ENCODE peak calls at places on chromosomes 12 and 14, in four cellular contexts. Q, B, I and X are unnamed samples.

GRCh38 chr14:44215660-44216059 is 291.4 kb downstream of the FSCB start:
- DNase-seq in Q (no peak), B (no peak), I (no peak), X (no peak)

GRCh38 chr12:69026341-69026740 is 93.4 kb upstream of the CPM start:
- DNase-seq in Q (no peak), B (no peak), I (no peak), X (no peak)

GRCh38 chr12:69851976-69852375 is 26.9 kb downstream of the MYRFL start:
- DNase-seq in Q (no peak), B (no peak), I (no peak), X (no peak)

GRCh38 chr12:31874961-31875608 is 84.1 kb upstream of the RESF1 start:
- DNase-seq in Q (peak), B (no peak), I (peak), X (peak)

GRCh38 chr12:69720748-69721147 is 17.9 kb upstream of the RAB3IP start:
- DNase-seq in Q (no peak), B (no peak), I (no peak), X (no peak)

GRCh38 chr14:94702629-94703028 is 67.3 kb downstream of the GSC start:
- DNase-seq in Q (no peak), B (no peak), I (no peak), X (no peak)

GRCh38 chr14:70052990-70053389 is 135.8 kb downstream of the SLC8A3 start:
- DNase-seq in Q (no peak), B (no peak), I (no peak), X (no peak)

GRCh38 chr14:58637040-58637390 is 747 bp upstream of the DACT1 start:
- DNase-seq in Q (peak), B (no peak), I (peak), X (no peak)

GRCh38 chr14:88479574-88479987 is 75.2 kb downstream of the PTPN21 start:
- DNase-seq in Q (no peak), B (peak), I (no peak), X (no peak)

GRCh38 chr12:97308576-97309198 is 153.9 kb upstream of the RMST start:
- DNase-seq in Q (no peak), B (no peak), I (no peak), X (no peak)

GRCh38 chr14:63383776-63384367 is 65.1 kb upstream of the GPHB5 start:
- DNase-seq in Q (no peak), B (no peak), I (no peak), X (no peak)

GRCh38 chr12:56358836-56359532 is 923 bp downstream of the STAT2 start:
- DNase-seq in Q (no peak), B (no peak), I (no peak), X (no peak)

GRCh38 chr14:69887740-69888657 is 8.8 kb downstream of the SMOC1 start:
- DNase-seq in Q (no peak), B (no peak), I (no peak), X (no peak)

GRCh38 chr12:2339022-2339431 is 286.2 kb downstream of the CACNA1C start:
- DNase-seq in Q (no peak), B (no peak), I (no peak), X (no peak)

GRCh38 chr14:52244328-52244727 is 23.2 kb upstream of the PTGDR start:
- DNase-seq in Q (no peak), B (no peak), I (no peak), X (no peak)

GRCh38 chr12:89839427-89839826 is 130.8 kb upstream of the ATP2B1 start:
- DNase-seq in Q (no peak), B (no peak), I (no peak), X (no peak)

GRCh38 chr12:10721654-10722501 is 1.2 kb downstream of the YBX3 start:
- DNase-seq in Q (peak), B (peak), I (peak), X (peak)

GRCh38 chr12:11920231-11920630 is 150.5 kb upstream of the BCL2L14 start:
- DNase-seq in Q (no peak), B (no peak), I (no peak), X (no peak)

GRCh38 chr14:75548544-75548943 is 26.3 kb downstream of the BATF start:
- DNase-seq in Q (peak), B (no peak), I (no peak), X (no peak)

GRCh38 chr14:103126088-103126872 is 3.0 kb downstream of the TNFAIP2 start:
- DNase-seq in Q (no peak), B (no peak), I (peak), X (no peak)

GRCh38 chr14:103994535-103995184 is 52.3 kb upstream of the RD3L start:
- DNase-seq in Q (no peak), B (no peak), I (no peak), X (no peak)

GRCh38 chr14:55123101-55123500 is 6.0 kb upstream of the LGALS3 start:
- DNase-seq in Q (no peak), B (no peak), I (no peak), X (no peak)

GRCh38 chr14:89641495-89642162 is 224.6 kb upstream of the FOXN3 start:
- DNase-seq in Q (no peak), B (no peak), I (no peak), X (no peak)

GRCh38 chr12:75910452-75910722 is 121.2 kb downstream of the PHLDA1 start:
- DNase-seq in Q (no peak), B (no peak), I (no peak), X (no peak)

GRCh38 chr12:9064815-9065606 is 50.7 kb downstream of the A2M start:
- DNase-seq in Q (peak), B (peak), I (peak), X (no peak)

GRCh38 chr14:55705651-55706340 is 125.8 kb downstream of the KTN1 start:
- DNase-seq in Q (no peak), B (no peak), I (no peak), X (no peak)

GRCh38 chr12:107057071-107057834 is 36.1 kb downstream of the CRY1 start:
- DNase-seq in Q (no peak), B (no peak), I (no peak), X (no peak)

GRCh38 chr14:72173038-72173720 is 240.9 kb downstream of the RGS6 start:
- DNase-seq in Q (no peak), B (no peak), I (no peak), X (no peak)

GRCh38 chr12:124915249-124916236 is 1.1 kb upstream of the UBC start:
- DNase-seq in Q (peak), B (no peak), I (peak), X (peak)

GRCh38 chr12:123938679-123939480 is 33.8 kb downstream of the CCDC92 start:
- DNase-seq in Q (no peak), B (no peak), I (no peak), X (no peak)

GRCh38 chr12:27064397-27065342 is 17.7 kb downstream of the C12orf71 start:
- DNase-seq in Q (no peak), B (no peak), I (no peak), X (no peak)

GRCh38 chr12:116194935-116195431 is 82.5 kb downstream of the MED13L start:
- DNase-seq in Q (no peak), B (no peak), I (no peak), X (no peak)

GRCh38 chr14:74504874-74505617 is 11.5 kb downstream of the ISCA2 start:
- DNase-seq in Q (peak), B (no peak), I (no peak), X (no peak)

GRCh38 chr12:131775124-131775903 is 52.9 kb upstream of the MMP17 start:
- DNase-seq in Q (no peak), B (no peak), I (no peak), X (no peak)

GRCh38 chr14:99481745-99482099 is 513 bp downstream of the CCNK start:
- DNase-seq in Q (peak), B (no peak), I (no peak), X (no peak)

GRCh38 chr12:66516133-66516532 is 162.7 kb downstream of the GRIP1 start:
- DNase-seq in Q (no peak), B (no peak), I (no peak), X (no peak)

GRCh38 chr12:57603758-57604453 is 718 bp upstream of the DTX3 start:
- DNase-seq in Q (peak), B (no peak), I (peak), X (no peak)

GRCh38 chr14:102088012-102088792 is 1.4 kb upstream of the HSP90AA1 start:
- DNase-seq in Q (peak), B (no peak), I (peak), X (peak)

GRCh38 chr12:59113831-59114273 is 193.5 kb upstream of the LRIG3 start:
- DNase-seq in Q (peak), B (peak), I (peak), X (peak)

GRCh38 chr12:5273709-5274108 is 158.2 kb upstream of the NTF3 start:
- DNase-seq in Q (no peak), B (no peak), I (no peak), X (no peak)

DNA sequence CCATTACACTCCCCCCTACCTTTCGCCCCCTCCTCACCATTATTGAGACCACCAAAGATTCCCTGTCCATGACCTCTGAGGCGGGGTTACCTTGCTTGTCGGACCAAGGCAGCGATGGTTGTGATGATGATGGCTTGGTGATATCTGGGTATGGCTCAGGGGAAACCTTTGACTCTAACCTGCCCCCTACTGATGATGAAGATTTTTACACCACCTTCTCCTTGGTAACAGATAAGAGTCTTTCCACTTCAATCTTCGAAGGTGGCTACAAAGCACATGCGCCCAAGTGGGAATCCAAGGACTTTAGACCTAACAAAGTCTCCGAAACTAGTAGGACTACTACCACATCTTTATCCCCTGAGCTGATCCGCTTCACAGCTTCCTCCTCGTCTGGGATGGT is 350.2 kb downstream of the DIO2 start:
- DNase-seq in Q (no peak), B (no peak), I (no peak), X (no peak)
- TF ChIP-seq CTCF in Q (no peak), B (no peak), I (no peak), X (no peak)

DNA sequence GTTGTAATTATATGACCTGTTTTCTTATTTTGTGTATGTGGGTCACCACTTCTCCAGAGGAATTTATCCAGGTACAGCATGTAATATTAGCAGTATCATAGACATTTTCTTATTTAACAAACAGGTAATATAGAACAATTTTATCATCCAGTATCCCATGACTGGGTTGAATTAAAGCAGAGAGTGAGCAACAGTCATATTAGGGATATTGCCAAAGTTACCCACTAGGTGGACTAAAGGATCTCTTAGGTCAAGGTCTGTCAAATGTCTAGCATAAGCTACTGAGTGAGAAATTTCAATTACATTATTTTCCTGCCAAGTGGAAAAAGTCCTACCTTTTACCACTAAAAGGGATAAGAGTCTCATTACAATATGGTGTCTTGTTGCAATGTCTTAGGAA is 62.1 kb upstream of the TRIM9 start:
- DNase-seq in Q (no peak), B (no peak), I (no peak), X (no peak)
- TF ChIP-seq CTCF in Q (peak), B (no peak), I (no peak), X (no peak)

GRCh38 chr14:91306547-91306946 is 62.0 kb upstream of the GPR68 start:
- DNase-seq in Q (no peak), B (no peak), I (no peak), X (no peak)
- TF ChIP-seq CTCF in Q (no peak), B (no peak), I (no peak), X (no peak)

GRCh38 chr14:87066221-87066817 is 926.7 kb downstream of the GALC start:
- DNase-seq in Q (no peak), B (no peak), I (no peak), X (no peak)
- TF ChIP-seq CTCF in Q (no peak), B (no peak), I (no peak), X (no peak)

DNA sequence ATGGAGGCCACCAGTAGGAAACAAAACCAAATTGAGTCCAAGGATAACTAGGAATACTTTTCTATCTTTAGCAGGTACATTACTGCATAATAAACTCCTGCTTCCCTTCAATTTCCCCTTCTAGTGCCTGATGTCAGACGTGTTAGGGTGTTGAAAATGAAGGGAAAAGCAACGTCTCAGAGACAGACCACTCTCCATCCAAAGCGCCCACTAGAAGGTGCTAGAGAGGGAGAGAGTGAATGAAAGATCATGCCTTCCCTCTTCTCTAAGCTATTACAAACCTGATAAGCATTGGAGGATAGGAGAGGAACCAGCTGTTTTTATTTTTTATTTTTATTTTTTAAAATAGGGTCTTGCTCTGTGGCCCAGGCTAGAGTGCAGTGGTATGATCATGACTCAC is 64.1 kb downstream of the ZNF641 start:
- DNase-seq in Q (no peak), B (no peak), I (no peak), X (no peak)
- TF ChIP-seq CTCF in Q (peak), B (peak), I (peak), X (peak)

DNA sequence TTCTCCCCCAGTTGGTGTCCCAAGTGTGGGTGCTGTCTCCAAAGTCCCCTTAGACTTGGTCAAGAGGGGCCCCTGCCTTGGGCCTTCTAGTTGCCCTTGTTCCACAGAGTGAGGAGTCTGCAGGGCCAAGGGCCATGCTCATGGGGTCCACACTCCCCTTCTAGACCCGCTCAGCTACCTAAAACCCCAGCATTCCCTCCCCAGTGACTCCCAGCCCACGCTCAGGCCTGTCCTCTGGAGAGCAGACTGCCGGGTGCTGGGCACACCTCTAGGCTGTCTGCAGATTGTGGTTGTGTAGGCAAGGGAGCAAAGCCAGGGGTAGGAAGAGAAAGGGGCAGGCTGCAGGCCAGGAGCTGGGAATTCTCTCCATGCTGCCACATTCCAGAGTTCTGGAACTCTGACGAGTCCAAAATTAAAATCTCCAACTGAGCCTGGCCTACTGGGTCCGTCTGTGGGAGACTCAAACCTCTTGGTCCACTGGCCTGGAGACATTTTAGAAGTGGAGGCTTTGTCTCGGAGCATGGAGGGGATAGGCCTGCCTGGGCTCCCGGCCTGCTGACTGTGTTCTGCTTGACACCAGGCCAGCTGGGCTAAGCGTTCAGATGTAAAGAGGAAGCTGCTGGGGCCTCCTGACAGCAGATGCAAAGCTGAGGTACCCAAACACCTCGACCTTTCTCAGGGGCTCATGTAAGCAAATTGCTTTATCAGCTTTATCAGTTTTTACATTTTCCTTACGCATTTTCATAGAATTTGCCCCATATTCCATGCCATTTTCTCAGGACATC is 13.7 kb upstream of the KRT5 start:
- DNase-seq in Q (no peak), B (no peak), I (no peak), X (no peak)
- TF ChIP-seq CTCF in Q (no peak), B (no peak), I (no peak), X (no peak)

GRCh38 chr12:25677180-25677937 is 124.3 kb upstream of the LMNTD1 start:
- DNase-seq in Q (no peak), B (no peak), I (no peak), X (no peak)
- TF ChIP-seq CTCF in Q (peak), B (no peak), I (peak), X (peak)

GRCh38 chr14:106286697-106287290 is 760.4 kb downstream of the TMEM121 start:
- DNase-seq in Q (no peak), B (no peak), I (no peak), X (no peak)
- TF ChIP-seq CTCF in Q (no peak), B (no peak), I (no peak), X (no peak)

DNA sequence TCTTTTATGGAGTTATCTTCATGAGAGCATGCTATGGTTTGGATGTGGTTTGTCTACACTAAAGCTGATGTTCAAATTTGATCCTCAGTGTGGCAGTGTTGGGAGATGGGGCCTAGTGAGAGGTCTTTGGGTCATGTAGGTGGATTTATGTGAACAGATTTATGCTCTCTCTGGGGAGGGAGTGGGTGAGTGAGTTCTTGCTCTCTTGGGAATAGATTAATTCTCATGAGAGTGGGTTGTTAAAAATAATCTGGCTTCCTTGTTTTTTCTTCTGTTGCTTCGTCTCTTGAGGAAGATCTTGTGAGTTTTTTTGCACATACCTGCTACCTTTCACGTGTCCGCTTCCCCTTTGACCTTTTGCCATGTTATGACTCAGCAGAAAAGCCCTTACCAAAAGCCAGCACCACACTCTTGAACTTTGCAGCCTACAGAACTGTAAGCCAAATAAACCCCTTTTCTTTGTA is 20.5 kb downstream of the DERA start:
- DNase-seq in Q (no peak), B (no peak), I (no peak), X (no peak)
- TF ChIP-seq CTCF in Q (no peak), B (no peak), I (no peak), X (no peak)

GRCh38 chr14:31307198-31307597 is 99.6 kb upstream of the HECTD1 start:
- DNase-seq in Q (no peak), B (no peak), I (no peak), X (no peak)
- TF ChIP-seq CTCF in Q (no peak), B (no peak), I (no peak), X (no peak)